ENCODE peak calls at places on chromosome 20, in ten cellular contexts. One of them, this sample, is unnamed.

GRCh38 chr20:23435675-23436539 is 3.6 kb upstream of the CSTL1 start:
- DNase-seq in PC-3: no peak
- DNase-seq in esophagus squamous epithelium: no peak
- DNase-seq in left ventricle myocardium inferior: peak
- DNase-seq in tibial artery: peak
- DNase-seq in lung: no peak
- DNase-seq in IMR-90: no peak
- DNase-seq in choroid plexus epithelial cell: peak
- DNase-seq in left lung: no peak
- DNase-seq in coronary artery: no peak
- DNase-seq in this sample: peak

GRCh38 chr20:46111028-46111835 is 6.9 kb upstream of the CD40 start:
- DNase-seq in PC-3: no peak
- DNase-seq in esophagus squamous epithelium: no peak
- DNase-seq in left ventricle myocardium inferior: no peak
- DNase-seq in tibial artery: peak
- DNase-seq in lung: peak
- DNase-seq in IMR-90: no peak
- DNase-seq in choroid plexus epithelial cell: no peak
- DNase-seq in left lung: no peak
- DNase-seq in coronary artery: peak
- DNase-seq in this sample: no peak

GRCh38 chr20:52075400-52075799 is 116.2 kb downstream of the ZFP64 start:
- DNase-seq in PC-3: no peak
- DNase-seq in esophagus squamous epithelium: no peak
- DNase-seq in left ventricle myocardium inferior: no peak
- DNase-seq in tibial artery: no peak
- DNase-seq in lung: no peak
- DNase-seq in IMR-90: no peak
- DNase-seq in choroid plexus epithelial cell: no peak
- DNase-seq in left lung: no peak
- DNase-seq in coronary artery: no peak
- DNase-seq in this sample: no peak

GRCh38 chr20:36754656-36755222 is 8.8 kb upstream of the NDRG3 start:
- DNase-seq in PC-3: peak
- DNase-seq in esophagus squamous epithelium: no peak
- DNase-seq in left ventricle myocardium inferior: no peak
- DNase-seq in tibial artery: no peak
- DNase-seq in lung: peak
- DNase-seq in IMR-90: peak
- DNase-seq in choroid plexus epithelial cell: peak
- DNase-seq in left lung: no peak
- DNase-seq in coronary artery: no peak
- DNase-seq in this sample: peak

GRCh38 chr20:25024171-25024570 is 31.6 kb upstream of the APMAP start:
- DNase-seq in PC-3: no peak
- DNase-seq in esophagus squamous epithelium: no peak
- DNase-seq in left ventricle myocardium inferior: no peak
- DNase-seq in tibial artery: peak
- DNase-seq in lung: no peak
- DNase-seq in IMR-90: no peak
- DNase-seq in choroid plexus epithelial cell: no peak
- DNase-seq in left lung: peak
- DNase-seq in coronary artery: no peak
- DNase-seq in this sample: no peak

GRCh38 chr20:10337291-10337690 is 96.7 kb downstream of the MKKS start:
- DNase-seq in PC-3: no peak
- DNase-seq in esophagus squamous epithelium: no peak
- DNase-seq in left ventricle myocardium inferior: no peak
- DNase-seq in tibial artery: no peak
- DNase-seq in lung: no peak
- DNase-seq in IMR-90: no peak
- DNase-seq in choroid plexus epithelial cell: peak
- DNase-seq in left lung: no peak
- DNase-seq in coronary artery: no peak
- DNase-seq in this sample: no peak

GRCh38 chr20:10110151-10110550 is 75.4 kb downstream of the ANKEF1 start:
- DNase-seq in PC-3: peak
- DNase-seq in esophagus squamous epithelium: no peak
- DNase-seq in left ventricle myocardium inferior: no peak
- DNase-seq in tibial artery: no peak
- DNase-seq in lung: no peak
- DNase-seq in IMR-90: peak
- DNase-seq in choroid plexus epithelial cell: no peak
- DNase-seq in left lung: no peak
- DNase-seq in coronary artery: no peak
- DNase-seq in this sample: no peak

GRCh38 chr20:45355685-45356084 is 7.3 kb upstream of the SYS1 start:
- DNase-seq in PC-3: no peak
- DNase-seq in esophagus squamous epithelium: no peak
- DNase-seq in left ventricle myocardium inferior: no peak
- DNase-seq in tibial artery: no peak
- DNase-seq in lung: no peak
- DNase-seq in IMR-90: no peak
- DNase-seq in choroid plexus epithelial cell: no peak
- DNase-seq in left lung: no peak
- DNase-seq in coronary artery: no peak
- DNase-seq in this sample: no peak

GRCh38 chr20:36454664-36455427 is 86.5 kb upstream of the MYL9 start:
- DNase-seq in PC-3: peak
- DNase-seq in esophagus squamous epithelium: no peak
- DNase-seq in left ventricle myocardium inferior: peak
- DNase-seq in tibial artery: no peak
- DNase-seq in lung: no peak
- DNase-seq in IMR-90: no peak
- DNase-seq in choroid plexus epithelial cell: no peak
- DNase-seq in left lung: peak
- DNase-seq in coronary artery: no peak
- DNase-seq in this sample: no peak

GRCh38 chr20:37397076-37397953 is 51.4 kb downstream of the SRC start:
- DNase-seq in PC-3: peak
- DNase-seq in esophagus squamous epithelium: no peak
- DNase-seq in left ventricle myocardium inferior: no peak
- DNase-seq in tibial artery: no peak
- DNase-seq in lung: no peak
- DNase-seq in IMR-90: no peak
- DNase-seq in choroid plexus epithelial cell: peak
- DNase-seq in left lung: peak
- DNase-seq in coronary artery: no peak
- DNase-seq in this sample: no peak

GRCh38 chr20:46056970-46057855 is 28.2 kb downstream of the SLC12A5 start:
- DNase-seq in PC-3: no peak
- DNase-seq in esophagus squamous epithelium: no peak
- DNase-seq in left ventricle myocardium inferior: peak
- DNase-seq in tibial artery: peak
- DNase-seq in lung: no peak
- DNase-seq in IMR-90: peak
- DNase-seq in choroid plexus epithelial cell: peak
- DNase-seq in left lung: peak
- DNase-seq in coronary artery: peak
- DNase-seq in this sample: peak

GRCh38 chr20:17614176-17614811 is 44.4 kb downstream of the DSTN start:
- DNase-seq in PC-3: no peak
- DNase-seq in esophagus squamous epithelium: no peak
- DNase-seq in left ventricle myocardium inferior: peak
- DNase-seq in tibial artery: peak
- DNase-seq in lung: no peak
- DNase-seq in IMR-90: peak
- DNase-seq in choroid plexus epithelial cell: peak
- DNase-seq in left lung: peak
- DNase-seq in coronary artery: peak
- DNase-seq in this sample: peak

GRCh38 chr20:63527184-63527583 is 6.6 kb downstream of the PPDPF start:
- DNase-seq in PC-3: no peak
- DNase-seq in esophagus squamous epithelium: no peak
- DNase-seq in left ventricle myocardium inferior: no peak
- DNase-seq in tibial artery: no peak
- DNase-seq in lung: no peak
- DNase-seq in IMR-90: no peak
- DNase-seq in choroid plexus epithelial cell: no peak
- DNase-seq in left lung: peak
- DNase-seq in coronary artery: no peak
- DNase-seq in this sample: no peak

GRCh38 chr20:46204594-46205205 is 86.6 kb downstream of the CD40 start:
- DNase-seq in PC-3: no peak
- DNase-seq in esophagus squamous epithelium: no peak
- DNase-seq in left ventricle myocardium inferior: no peak
- DNase-seq in tibial artery: no peak
- DNase-seq in lung: no peak
- DNase-seq in IMR-90: no peak
- DNase-seq in choroid plexus epithelial cell: no peak
- DNase-seq in left lung: no peak
- DNase-seq in coronary artery: no peak
- DNase-seq in this sample: no peak

GRCh38 chr20:44909872-44910689 is at the start of gene PABPC1L:
- DNase-seq in PC-3: peak
- DNase-seq in esophagus squamous epithelium: no peak
- DNase-seq in left ventricle myocardium inferior: peak
- DNase-seq in tibial artery: peak
- DNase-seq in lung: peak
- DNase-seq in IMR-90: peak
- DNase-seq in choroid plexus epithelial cell: peak
- DNase-seq in left lung: peak
- DNase-seq in coronary artery: peak
- DNase-seq in this sample: peak

DNA sequence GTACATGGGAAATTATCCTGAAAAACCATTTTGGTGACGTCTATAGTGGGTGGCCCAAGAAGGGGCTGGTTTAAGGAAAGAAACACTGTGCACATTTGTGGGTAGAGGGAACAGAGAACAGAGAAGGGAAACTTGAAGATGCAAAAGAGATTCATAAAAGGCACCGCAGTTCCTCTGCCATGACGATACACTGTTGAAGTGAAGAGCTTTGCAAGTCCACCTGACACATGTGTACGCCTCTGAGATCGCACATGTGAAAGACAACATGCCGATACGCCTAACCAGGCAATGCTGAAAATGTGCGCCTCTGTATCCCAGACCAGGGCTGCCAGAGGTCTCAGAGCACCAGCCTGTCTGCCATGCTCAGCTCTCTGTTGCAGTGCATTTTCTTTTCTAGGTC is 180.9 kb downstream of the KIF16B start:
- DNase-seq in PC-3: no peak
- DNase-seq in esophagus squamous epithelium: no peak
- DNase-seq in left ventricle myocardium inferior: no peak
- DNase-seq in tibial artery: no peak
- DNase-seq in lung: no peak
- DNase-seq in IMR-90: no peak
- DNase-seq in choroid plexus epithelial cell: no peak
- DNase-seq in left lung: no peak
- DNase-seq in coronary artery: no peak
- DNase-seq in this sample: no peak
- H3K4me3 ChIP-seq in PC-3: no peak
- H3K4me3 ChIP-seq in esophagus squamous epithelium: no peak
- H3K4me3 ChIP-seq in left ventricle myocardium inferior: no peak
- H3K4me3 ChIP-seq in tibial artery: no peak
- H3K4me3 ChIP-seq in lung: no peak
- H3K4me3 ChIP-seq in IMR-90: no peak
- H3K4me3 ChIP-seq in choroid plexus epithelial cell: no peak
- H3K4me3 ChIP-seq in left lung: no peak
- H3K4me3 ChIP-seq in coronary artery: no peak
- H3K4me3 ChIP-seq in this sample: no peak

GRCh38 chr20:50481741-50482140 is 28.4 kb upstream of the PTPN1 start:
- DNase-seq in PC-3: no peak
- DNase-seq in esophagus squamous epithelium: no peak
- DNase-seq in left ventricle myocardium inferior: no peak
- DNase-seq in tibial artery: no peak
- DNase-seq in lung: no peak
- DNase-seq in IMR-90: no peak
- DNase-seq in choroid plexus epithelial cell: no peak
- DNase-seq in left lung: no peak
- DNase-seq in coronary artery: no peak
- DNase-seq in this sample: no peak

GRCh38 chr20:50487397-50487796 is 22.8 kb upstream of the PTPN1 start:
- DNase-seq in PC-3: no peak
- DNase-seq in esophagus squamous epithelium: no peak
- DNase-seq in left ventricle myocardium inferior: no peak
- DNase-seq in tibial artery: no peak
- DNase-seq in lung: no peak
- DNase-seq in IMR-90: no peak
- DNase-seq in choroid plexus epithelial cell: no peak
- DNase-seq in left lung: no peak
- DNase-seq in coronary artery: no peak
- DNase-seq in this sample: no peak

GRCh38 chr20:50482396-50482890 is 27.7 kb upstream of the PTPN1 start:
- DNase-seq in PC-3: no peak
- DNase-seq in esophagus squamous epithelium: no peak
- DNase-seq in left ventricle myocardium inferior: no peak
- DNase-seq in tibial artery: no peak
- DNase-seq in lung: no peak
- DNase-seq in IMR-90: no peak
- DNase-seq in choroid plexus epithelial cell: no peak
- DNase-seq in left lung: no peak
- DNase-seq in coronary artery: no peak
- DNase-seq in this sample: no peak

GRCh38 chr20:50488236-50488806 is 21.9 kb upstream of the PTPN1 start:
- DNase-seq in PC-3: no peak
- DNase-seq in esophagus squamous epithelium: no peak
- DNase-seq in left ventricle myocardium inferior: no peak
- DNase-seq in tibial artery: no peak
- DNase-seq in lung: no peak
- DNase-seq in IMR-90: no peak
- DNase-seq in choroid plexus epithelial cell: peak
- DNase-seq in left lung: no peak
- DNase-seq in coronary artery: no peak
- DNase-seq in this sample: no peak

GRCh38 chr20:50484271-50484976 is 25.8 kb upstream of the PTPN1 start:
- DNase-seq in PC-3: no peak
- DNase-seq in esophagus squamous epithelium: no peak
- DNase-seq in left ventricle myocardium inferior: no peak
- DNase-seq in tibial artery: no peak
- DNase-seq in lung: no peak
- DNase-seq in IMR-90: no peak
- DNase-seq in choroid plexus epithelial cell: no peak
- DNase-seq in left lung: no peak
- DNase-seq in coronary artery: no peak
- DNase-seq in this sample: no peak
- TF ChIP-seq CTCF in PC-3: peak
- TF ChIP-seq CTCF in esophagus squamous epithelium: no peak
- TF ChIP-seq CTCF in left ventricle myocardium inferior: no peak
- TF ChIP-seq CTCF in tibial artery: no peak
- TF ChIP-seq CTCF in lung: no peak
- TF ChIP-seq CTCF in IMR-90: peak
- TF ChIP-seq CTCF in choroid plexus epithelial cell: no peak
- TF ChIP-seq CTCF in left lung: no peak
- TF ChIP-seq CTCF in coronary artery: no peak
- TF ChIP-seq CTCF in this sample: no peak

GRCh38 chr20:47318027-47318595 is 38.4 kb downstream of the ZMYND8 start:
- DNase-seq in PC-3: peak
- DNase-seq in esophagus squamous epithelium: no peak
- DNase-seq in left ventricle myocardium inferior: no peak
- DNase-seq in tibial artery: no peak
- DNase-seq in lung: no peak
- DNase-seq in IMR-90: peak
- DNase-seq in choroid plexus epithelial cell: peak
- DNase-seq in left lung: no peak
- DNase-seq in coronary artery: no peak
- DNase-seq in this sample: peak
- H3K4me3 ChIP-seq in PC-3: peak
- H3K4me3 ChIP-seq in esophagus squamous epithelium: peak
- H3K4me3 ChIP-seq in left ventricle myocardium inferior: peak
- H3K4me3 ChIP-seq in tibial artery: peak
- H3K4me3 ChIP-seq in lung: no peak
- H3K4me3 ChIP-seq in IMR-90: no peak
- H3K4me3 ChIP-seq in choroid plexus epithelial cell: no peak
- H3K4me3 ChIP-seq in left lung: peak
- H3K4me3 ChIP-seq in coronary artery: peak
- H3K4me3 ChIP-seq in this sample: peak

GRCh38 chr20:6074145-6074561 is 20.3 kb upstream of the LRRN4 start:
- DNase-seq in PC-3: peak
- DNase-seq in esophagus squamous epithelium: no peak
- DNase-seq in left ventricle myocardium inferior: no peak
- DNase-seq in tibial artery: no peak
- DNase-seq in lung: no peak
- DNase-seq in IMR-90: no peak
- DNase-seq in choroid plexus epithelial cell: peak
- DNase-seq in left lung: no peak
- DNase-seq in coronary artery: no peak
- DNase-seq in this sample: peak
- TF ChIP-seq CTCF in PC-3: peak
- TF ChIP-seq CTCF in esophagus squamous epithelium: no peak
- TF ChIP-seq CTCF in left ventricle myocardium inferior: peak
- TF ChIP-seq CTCF in tibial artery: peak
- TF ChIP-seq CTCF in lung: peak
- TF ChIP-seq CTCF in IMR-90: peak
- TF ChIP-seq CTCF in choroid plexus epithelial cell: peak
- TF ChIP-seq CTCF in left lung: no peak
- TF ChIP-seq CTCF in coronary artery: no peak
- TF ChIP-seq CTCF in this sample: peak

This sample was measured in cardiac fibroblast.